ENCODE peak calls at places on chromosomes 1 and 21, in six cellular contexts. J is HCT116, P is uterus, M is left ventricle myocardium inferior, V is heart right ventricle, S is H1. Q is an unnamed sample. For H3K4me1, the result is how much of the 10 kb centered on the place peaks cover.

GRCh38 chr1:24996983-24997893 is 67.2 kb upstream of the RUNX3 start:
- DNase-seq in P (no peak), V (no peak), S (no peak), M (no peak), J (no peak), Q (no peak)

GRCh38 chr1:247487057-247487456 is 29.2 kb upstream of the OR2B11 start:
- DNase-seq in P (no peak), J (peak), S (peak), V (no peak), M (no peak), Q (no peak)

GRCh38 chr21:37281579-37281978 is 14.4 kb upstream of the VPS26C start:
- DNase-seq in M (no peak), P (no peak), V (no peak), J (no peak), S (no peak), Q (no peak)

GRCh38 chr1:245074232-245074747 is 80.5 kb upstream of the KIF26B start:
- DNase-seq in J (no peak), P (peak), S (no peak), M (no peak), V (no peak), Q (no peak)

GRCh38 chr1:205144751-205145150 is 23.0 kb upstream of the RBBP5 start:
- DNase-seq in J (no peak), S (no peak), M (no peak), P (no peak), V (no peak), Q (no peak)

GRCh38 chr1:115429884-115430283 is 91.8 kb upstream of the NGF start:
- DNase-seq in V (no peak), J (no peak), S (no peak), M (no peak), P (no peak), Q (no peak)

GRCh38 chr1:196209983-196210382 is 398.3 kb downstream of the KCNT2 start:
- DNase-seq in S (no peak), M (no peak), J (no peak), P (no peak), V (no peak), Q (no peak)

GRCh38 chr21:21682172-21682571 is 684.0 kb downstream of the NCAM2 start:
- DNase-seq in V (no peak), J (no peak), M (no peak), P (no peak), S (no peak), Q (no peak)

GRCh38 chr1:153770812-153771211 is 4.4 kb upstream of the SLC27A3 start:
- DNase-seq in V (no peak), P (peak), S (no peak), J (no peak), M (peak), Q (no peak)

GRCh38 chr21:43824250-43824882 is 35.0 kb downstream of the RRP1 start:
- DNase-seq in V (no peak), J (no peak), S (no peak), P (no peak), M (no peak), Q (no peak)

GRCh38 chr1:41322835-41323234 is 38.4 kb upstream of the FOXO6 start:
- DNase-seq in J (no peak), S (peak), P (no peak), V (peak), M (peak), Q (no peak)

GRCh38 chr1:55131218-55131617 is 83.9 kb downstream of the USP24 start:
- DNase-seq in P (no peak), S (no peak), V (no peak), M (no peak), J (no peak), Q (no peak)

GRCh38 chr1:215543191-215543606 is 23.9 kb upstream of the KCTD3 start:
- DNase-seq in S (no peak), V (no peak), M (no peak), P (no peak), J (no peak), Q (no peak)

GRCh38 chr1:162846256-162847212 is 14.4 kb downstream of the CCDC190 start:
- DNase-seq in M (no peak), V (no peak), P (no peak), J (no peak), S (no peak), Q (no peak)

GRCh38 chr1:64223329-64224151 is 20.1 kb downstream of the UBE2U start:
- DNase-seq in M (no peak), P (no peak), V (no peak), S (no peak), J (no peak), Q (no peak)

GRCh38 chr1:25568090-25568833 is 24.9 kb downstream of the LDLRAP1 start:
- DNase-seq in M (no peak), S (peak), V (no peak), P (no peak), J (peak), Q (no peak)

GRCh38 chr1:169529068-169529642 is 43.4 kb upstream of the SLC19A2 start:
- DNase-seq in J (peak), M (no peak), S (peak), V (no peak), P (no peak), Q (no peak)

GRCh38 chr1:226696552-226696951 is 42.5 kb downstream of the ITPKB start:
- DNase-seq in S (no peak), V (no peak), M (no peak), P (no peak), J (no peak), Q (no peak)

GRCh38 chr1:198295186-198295585 is 138.4 kb downstream of the NEK7 start:
- DNase-seq in M (no peak), S (no peak), V (no peak), J (no peak), P (no peak), Q (no peak)

GRCh38 chr1:205493241-205494085 is 11.0 kb upstream of the CDK18 start:
- DNase-seq in S (no peak), M (no peak), P (peak), J (no peak), V (peak), Q (peak)

GRCh38 chr21:21196087-21196486 is 197.9 kb downstream of the NCAM2 start:
- DNase-seq in P (no peak), J (no peak), M (no peak), V (no peak), S (no peak), Q (no peak)

GRCh38 chr1:19818324-19818723 is 3.2 kb upstream of the RNF186 start:
- DNase-seq in V (no peak), S (no peak), P (no peak), J (no peak), M (no peak), Q (no peak)

GRCh38 chr1:46527474-46528296 is 23.8 kb downstream of the KNCN start:
- DNase-seq in S (peak), M (peak), P (peak), J (peak), V (peak), Q (peak)

GRCh38 chr1:63463248-63463647 is 59.8 kb downstream of the ITGB3BP start:
- DNase-seq in M (no peak), V (no peak), P (no peak), J (no peak), S (no peak), Q (no peak)

GRCh38 chr1:931380-932177 is 7.9 kb downstream of the SAMD11 start:
- DNase-seq in M (no peak), V (no peak), S (no peak), P (no peak), J (no peak), Q (no peak)

GRCh38 chr1:183582021-183582746 is 8.1 kb downstream of the NCF2 start:
- DNase-seq in S (no peak), V (no peak), J (no peak), M (no peak), P (no peak), Q (no peak)

DNA sequence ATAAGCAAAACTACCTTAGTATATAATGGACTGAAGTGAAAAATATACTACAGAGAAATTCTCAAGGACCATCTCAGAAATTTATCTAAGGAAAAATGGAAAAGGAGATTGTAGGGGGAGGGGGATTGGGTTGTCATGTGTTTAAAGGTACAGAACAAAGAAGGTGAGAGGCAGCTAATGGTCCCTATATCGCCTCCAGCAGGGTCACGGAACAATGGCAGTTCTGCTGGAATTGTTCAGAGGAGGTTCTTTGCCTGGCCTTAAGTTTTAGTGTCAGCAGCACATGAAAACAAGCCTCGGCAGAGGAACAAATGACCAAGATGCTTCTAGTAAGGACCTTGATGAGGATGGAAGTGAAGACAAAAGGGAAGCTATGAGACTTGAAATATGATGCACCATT is 42.0 kb upstream of the RGS2 start:
- DNase-seq in P (no peak), M (no peak), V (no peak), J (no peak), S (no peak), Q (no peak)
- TF ChIP-seq CTCF in P (no peak), M (no peak), V (no peak), J (peak), S (peak), Q (no peak)

GRCh38 chr1:36207339-36207738 is 16.9 kb upstream of the THRAP3 start:
- DNase-seq in J (no peak), M (peak), V (peak), S (peak), P (peak), Q (peak)

GRCh38 chr1:36206323-36206858 is 17.9 kb upstream of the THRAP3 start:
- DNase-seq in J (no peak), S (no peak), P (no peak), V (no peak), M (no peak), Q (no peak)

GRCh38 chr1:36203027-36203553 is 21.2 kb upstream of the THRAP3 start:
- DNase-seq in M (no peak), S (no peak), P (no peak), J (no peak), V (no peak), Q (no peak)

GRCh38 chr1:36204347-36204909 is 19.8 kb upstream of the THRAP3 start:
- DNase-seq in J (no peak), V (peak), P (no peak), S (no peak), M (peak), Q (peak)

DNA sequence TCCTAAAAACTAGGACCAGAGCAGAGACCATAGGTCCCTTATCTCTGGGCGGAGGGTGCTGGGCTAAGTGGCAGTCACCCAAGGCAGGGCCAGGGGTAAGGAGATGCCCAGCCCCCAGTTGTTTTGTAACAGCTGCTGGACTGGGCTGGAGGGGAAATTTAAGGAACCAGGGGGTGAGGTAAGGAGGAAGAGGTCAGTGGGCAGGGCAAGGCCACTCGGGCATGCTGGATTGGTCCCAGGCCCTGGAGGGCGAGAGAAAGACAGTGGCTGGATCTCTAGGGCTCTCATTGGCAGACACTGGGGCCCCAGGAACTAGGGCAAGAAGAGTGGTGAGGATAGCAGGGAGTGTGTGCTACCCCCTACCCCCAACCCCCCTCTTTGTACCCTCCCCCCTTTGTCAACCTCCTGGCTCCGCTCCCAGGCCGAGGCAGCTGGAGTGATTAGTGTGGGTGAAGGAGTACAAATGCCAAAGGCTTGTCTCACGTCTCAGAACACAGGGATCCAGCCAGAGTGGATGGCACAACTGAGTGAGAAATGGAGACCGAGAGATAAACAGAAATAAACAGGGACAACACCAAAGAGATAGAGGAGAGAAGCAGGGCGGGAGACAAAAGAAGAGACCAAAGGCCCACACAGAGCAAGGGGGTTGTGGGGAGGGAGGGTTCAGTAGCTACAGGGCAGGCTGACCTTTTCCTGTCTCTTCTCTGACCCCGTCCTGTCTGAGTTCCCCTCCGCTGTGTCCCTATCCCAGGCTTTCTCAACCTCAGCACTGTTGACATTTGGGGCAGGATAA is 20.5 kb upstream of the THRAP3 start:
- DNase-seq in M (peak), P (peak), J (no peak), V (peak), S (peak), Q (peak)
- H3K4me1 ChIP-seq in M (half or more), P (under half), J (under half), V (under half), S (under half), Q (half or more)

DNA sequence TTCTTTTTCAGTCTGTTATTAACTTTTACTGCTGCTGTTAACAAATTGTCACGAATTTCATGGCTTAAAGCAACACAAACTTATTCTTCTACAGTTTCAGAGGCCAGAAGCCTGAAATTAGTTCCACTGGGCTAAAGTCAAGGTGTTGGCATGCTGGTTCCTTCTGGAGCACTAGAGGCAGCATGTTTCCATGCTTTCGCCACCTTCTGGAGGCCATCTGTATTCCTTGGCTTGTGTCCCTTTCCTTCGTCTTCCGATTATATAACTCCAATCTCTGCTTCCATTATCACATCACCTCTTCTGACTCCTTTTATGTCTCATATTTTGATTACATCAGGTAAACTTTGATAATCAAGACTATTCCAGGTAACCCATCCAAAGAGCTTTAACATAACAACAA is 1742.1 kb downstream of the BRINP3 start:
- DNase-seq in M (no peak), J (peak), S (no peak), P (no peak), V (no peak), Q (no peak)
- TF ChIP-seq CTCF in M (no peak), J (peak), S (peak), P (no peak), V (no peak), Q (no peak)

DNA sequence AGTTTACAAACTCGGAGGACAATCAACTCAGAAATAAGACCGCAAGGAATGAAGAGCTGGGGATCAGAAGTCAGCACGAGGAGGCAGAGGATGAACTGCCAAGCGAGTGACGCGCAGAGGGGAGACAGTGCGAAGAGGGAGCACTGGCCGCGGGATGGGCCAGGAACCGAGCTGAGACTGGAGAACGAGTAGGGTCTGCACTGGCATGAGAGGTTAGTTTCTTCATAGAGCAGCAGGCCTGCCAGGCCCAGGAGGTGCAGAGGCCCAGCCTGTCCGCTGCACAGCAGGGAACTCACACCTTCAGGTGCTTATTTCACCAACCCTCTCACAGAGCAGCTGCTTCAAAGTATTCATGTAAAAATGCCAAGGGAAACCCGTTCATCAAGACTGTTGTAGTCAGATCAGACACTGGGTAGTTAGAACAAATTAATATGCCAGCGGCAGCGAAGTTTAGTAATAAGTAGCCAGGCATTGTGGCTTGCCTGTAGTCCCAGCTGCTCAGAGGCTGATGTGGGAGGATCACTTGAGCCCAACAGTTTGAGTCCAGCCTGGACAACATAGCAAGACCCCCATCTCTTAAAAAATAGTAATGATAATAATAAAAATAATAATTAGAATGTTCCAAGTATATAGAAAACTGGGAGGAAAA is 144.5 kb downstream of the SLC45A1 start:
- DNase-seq in V (no peak), S (no peak), P (no peak), J (no peak), M (no peak), Q (no peak)
- H3K4me1 ChIP-seq in V (under half), S (under half), P (under half), J (under half), M (half or more), Q (under half)

DNA sequence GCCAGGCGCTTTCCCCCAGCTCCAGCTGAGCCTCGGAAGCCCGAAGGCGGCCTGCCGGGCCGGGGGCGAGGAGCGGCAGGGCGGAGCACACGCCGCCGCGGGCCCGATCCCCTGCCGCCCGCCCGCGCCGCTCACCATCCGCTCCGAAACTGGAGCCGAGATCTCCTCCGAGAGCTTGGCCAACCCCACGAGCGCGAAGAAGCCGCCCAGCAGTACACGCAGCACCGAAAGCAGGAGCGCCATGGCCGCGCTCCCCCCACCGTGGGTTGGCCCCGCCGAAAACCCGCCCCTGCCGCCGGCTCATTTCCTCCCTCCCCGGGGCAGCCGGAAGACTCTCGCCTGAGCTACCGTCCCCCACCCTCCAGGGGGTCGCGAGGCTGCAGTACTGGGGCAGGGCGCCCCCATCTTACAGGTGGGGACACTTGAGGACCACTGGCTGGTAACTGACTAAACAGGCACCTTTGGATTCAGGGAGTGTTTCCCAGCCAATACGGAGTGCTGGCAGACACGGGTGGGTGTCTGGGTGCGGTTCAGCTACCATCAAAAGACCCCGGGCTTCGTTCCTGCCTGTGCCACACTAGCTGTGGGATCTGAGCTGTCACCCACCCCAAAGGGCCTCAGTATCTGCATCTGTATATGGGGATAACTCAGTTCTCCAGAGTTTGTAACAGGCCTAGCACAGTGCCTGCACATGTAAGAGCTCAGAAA is at the start of gene TMEM35B:
- DNase-seq in J (no peak), P (peak), M (peak), V (peak), S (peak), Q (no peak)
- TF ChIP-seq CTCF in J (no peak), P (no peak), M (peak), V (no peak), S (no peak), Q (no peak)